ENCODE peak calls at places on chromosomes 4 and X, in six cellular contexts. B is HepG2; T is SK-N-SH; V is heart left ventricle; E is CD8-positive, alpha-beta memory T cell; C is upper lobe of right lung. R is an unnamed sample. For H3K4me1 and H3K36me3, the result is how much of the 10 kb centered on the place peaks cover.

GRCh38 chr4:152780267-152780811 is 585 bp downstream of the ARFIP1 start:
- DNase-seq in B (peak), T (peak), V (peak), E (no peak), C (no peak), R (no peak)

GRCh38 chrX:100695302-100695701 is 36.6 kb downstream of the SYTL4 start:
- DNase-seq in B (peak), T (peak), V (no peak), E (no peak), C (no peak), R (peak)

GRCh38 chr4:53587123-53587522 is 4.2 kb downstream of the LNX1 start:
- DNase-seq in B (peak), T (no peak), V (no peak), E (no peak), C (no peak), R (peak)

GRCh38 chr4:71261633-71262121 is 77.1 kb upstream of the SLC4A4 start:
- DNase-seq in B (no peak), T (no peak), V (no peak), E (no peak), C (no peak), R (no peak)

GRCh38 chr4:140755811-140756291 is 334 bp downstream of the TBC1D9 start:
- DNase-seq in B (no peak), T (peak), V (peak), E (no peak), C (peak), R (peak)

GRCh38 chrX:44291468-44292116 is 51.9 kb downstream of the EFHC2 start:
- DNase-seq in B (no peak), T (no peak), V (no peak), E (no peak), C (no peak), R (no peak)

GRCh38 chrX:129667412-129667811 is 12.7 kb upstream of the APLN start:
- DNase-seq in B (no peak), T (no peak), V (no peak), E (no peak), C (no peak), R (no peak)

GRCh38 chr4:100311181-100311580 is 120.9 kb upstream of the DDIT4L start:
- DNase-seq in B (no peak), T (no peak), V (no peak), E (no peak), C (no peak), R (no peak)

GRCh38 chr4:145541266-145541770 is 59.7 kb downstream of the SMAD1 start:
- DNase-seq in B (no peak), T (no peak), V (no peak), E (no peak), C (no peak), R (no peak)

GRCh38 chr4:138243369-138243768 is 1.2 kb upstream of the SLC7A11 start:
- DNase-seq in B (no peak), T (no peak), V (no peak), E (no peak), C (no peak), R (no peak)

GRCh38 chr4:4759233-4759632 is 100.2 kb upstream of the MSX1 start:
- DNase-seq in B (no peak), T (no peak), V (no peak), E (no peak), C (no peak), R (no peak)

GRCh38 chr4:146520894-146521542 is 722 bp downstream of the SLC10A7 start:
- DNase-seq in B (peak), T (peak), V (no peak), E (peak), C (no peak), R (peak)

GRCh38 chr4:94032754-94033153 is 174.9 kb upstream of the SMARCAD1 start:
- DNase-seq in B (no peak), T (peak), V (no peak), E (no peak), C (no peak), R (no peak)

GRCh38 chr4:55358668-55359067 is 12.6 kb downstream of the SRD5A3 start:
- DNase-seq in B (no peak), T (no peak), V (no peak), E (no peak), C (no peak), R (no peak)

GRCh38 chr4:153342751-153343552 is 1.5 kb upstream of the MND1 start:
- DNase-seq in B (no peak), T (no peak), V (no peak), E (no peak), C (no peak), R (no peak)

GRCh38 chr4:89572224-89572858 is 264.6 kb downstream of the SNCA start:
- DNase-seq in B (no peak), T (no peak), V (no peak), E (no peak), C (no peak), R (no peak)

GRCh38 chr4:1554876-1555265 is 129.2 kb downstream of the FAM53A start:
- DNase-seq in B (no peak), T (no peak), V (no peak), E (no peak), C (no peak), R (no peak)

GRCh38 chr4:184283659-184284335 is 66.1 kb upstream of the ENPP6 start:
- DNase-seq in B (no peak), T (no peak), V (no peak), E (no peak), C (no peak), R (no peak)

GRCh38 chr4:183812567-183812966 is 92.5 kb upstream of the STOX2 start:
- DNase-seq in B (no peak), T (no peak), V (no peak), E (no peak), C (no peak), R (no peak)

GRCh38 chr4:80362578-80363181 is 27.1 kb downstream of the CFAP299 start:
- DNase-seq in B (peak), T (peak), V (no peak), E (peak), C (peak), R (no peak)

GRCh38 chrX:56963377-56963776 is 32.0 kb downstream of the SPIN3 start:
- DNase-seq in B (no peak), T (no peak), V (no peak), E (peak), C (no peak), R (no peak)

GRCh38 chr4:53586121-53586816 is 5.0 kb downstream of the LNX1 start:
- DNase-seq in B (no peak), T (no peak), V (no peak), E (no peak), C (no peak), R (no peak)

GRCh38 chr4:108560624-108561023 is 59.8 kb upstream of the RPL34 start:
- DNase-seq in B (no peak), T (no peak), V (peak), E (no peak), C (no peak), R (no peak)

GRCh38 chr4:159212675-159213297 is 109.9 kb downstream of the RAPGEF2 start:
- DNase-seq in B (no peak), T (no peak), V (peak), E (no peak), C (no peak), R (no peak)

GRCh38 chr4:22246816-22247215 is 269.1 kb downstream of the ADGRA3 start:
- DNase-seq in B (no peak), T (no peak), V (no peak), E (no peak), C (no peak), R (no peak)

GRCh38 chr4:2397596-2398379 is 20.7 kb downstream of the ZFYVE28 start:
- DNase-seq in B (no peak), T (no peak), V (no peak), E (no peak), C (no peak), R (no peak)

GRCh38 chr4:75848891-75849290 is 53.4 kb downstream of the PPEF2 start:
- DNase-seq in B (no peak), T (no peak), V (no peak), E (no peak), C (no peak), R (no peak)

GRCh38 chrX:70089575-70090297 is 27.5 kb downstream of the OTUD6A start:
- DNase-seq in B (no peak), T (no peak), V (no peak), E (no peak), C (no peak), R (no peak)

GRCh38 chrX:121389976-121390709 is 342.7 kb downstream of the GLUD2 start:
- DNase-seq in B (peak), T (no peak), V (no peak), E (no peak), C (no peak), R (no peak)

GRCh38 chr4:38620527-38620926 is 43.5 kb upstream of the KLF3 start:
- DNase-seq in B (no peak), T (no peak), V (no peak), E (no peak), C (no peak), R (no peak)

GRCh38 chrX:30151964-30152363 is 63.4 kb upstream of the MAGEB2 start:
- DNase-seq in B (no peak), T (no peak), V (no peak), E (no peak), C (no peak), R (no peak)

GRCh38 chr4:25313194-25313895 is 771 bp downstream of the ZCCHC4 start:
- DNase-seq in B (peak), T (no peak), V (no peak), E (no peak), C (no peak), R (no peak)

GRCh38 chr4:107255114-107255513 is 219.0 kb upstream of the DKK2 start:
- DNase-seq in B (no peak), T (no peak), V (no peak), E (no peak), C (no peak), R (no peak)

GRCh38 chr4:153228512-153229145 is 24.4 kb downstream of the TRIM2 start:
- DNase-seq in B (no peak), T (peak), V (no peak), E (no peak), C (no peak), R (no peak)

GRCh38 chr4:30757357-30757756 is 37.2 kb downstream of the PCDH7 start:
- DNase-seq in B (no peak), T (no peak), V (no peak), E (no peak), C (no peak), R (peak)

GRCh38 chr4:78569291-78569821 is 17.8 kb downstream of the ANXA3 start:
- DNase-seq in B (peak), T (no peak), V (no peak), E (no peak), C (no peak), R (peak)

GRCh38 chrX:13471269-13471668 is 98.1 kb upstream of the EGFL6 start:
- DNase-seq in B (no peak), T (no peak), V (no peak), E (no peak), C (no peak), R (no peak)

GRCh38 chrX:13476384-13476783 is 93.0 kb upstream of the EGFL6 start:
- DNase-seq in B (no peak), T (no peak), V (no peak), E (no peak), C (no peak), R (no peak)

GRCh38 chrX:13472975-13473665 is 96.3 kb upstream of the EGFL6 start:
- DNase-seq in B (no peak), T (no peak), V (no peak), E (no peak), C (no peak), R (no peak)

GRCh38 chrX:13470680-13470967 is 98.8 kb upstream of the EGFL6 start:
- DNase-seq in B (no peak), T (no peak), V (no peak), E (no peak), C (no peak), R (no peak)

DNA sequence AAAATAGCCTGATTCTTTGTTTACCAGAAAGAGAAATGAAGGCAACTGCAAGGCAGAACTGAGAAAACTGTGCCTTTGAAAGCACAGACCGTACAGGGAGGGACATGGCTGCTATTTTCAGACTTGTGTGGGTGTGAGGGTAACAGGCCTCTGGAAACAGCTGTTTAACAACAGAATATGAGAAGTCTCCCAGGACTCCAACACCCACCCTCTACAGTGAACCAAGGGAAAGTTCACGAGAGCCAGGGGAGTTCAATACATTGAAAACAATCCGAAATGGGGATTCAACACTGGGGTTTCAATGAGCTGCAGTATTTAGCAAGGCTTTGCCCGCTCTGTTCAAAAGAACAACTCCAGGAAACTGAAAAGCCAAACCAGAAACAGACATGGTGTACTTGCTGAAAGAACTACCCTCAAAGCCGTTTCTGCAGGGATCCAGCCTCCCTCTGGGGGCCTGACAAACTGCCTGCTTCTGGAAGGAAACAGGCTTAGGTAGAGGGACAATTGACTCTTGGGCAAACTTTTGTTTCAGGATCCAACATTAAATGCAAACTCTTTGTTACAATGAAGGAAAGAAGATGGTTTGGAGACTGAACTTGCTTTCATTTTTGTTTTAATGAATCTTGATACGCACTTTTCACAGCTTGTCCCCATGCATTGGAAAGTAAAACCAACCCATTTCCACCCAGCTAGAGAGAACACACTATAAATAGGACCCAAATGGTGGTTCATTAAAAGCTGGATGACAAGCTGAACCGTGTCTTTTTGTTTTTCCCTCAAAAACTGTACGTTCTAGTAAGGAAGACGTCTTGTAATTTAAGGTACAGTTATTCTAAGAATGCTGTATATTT is 95.5 kb upstream of the EGFL6 start:
- DNase-seq in B (no peak), T (no peak), V (no peak), E (peak), C (no peak), R (no peak)
- H3K4me1 ChIP-seq in B (under half), T (under half), V (under half), E (under half), C (under half), R (under half)

DNA sequence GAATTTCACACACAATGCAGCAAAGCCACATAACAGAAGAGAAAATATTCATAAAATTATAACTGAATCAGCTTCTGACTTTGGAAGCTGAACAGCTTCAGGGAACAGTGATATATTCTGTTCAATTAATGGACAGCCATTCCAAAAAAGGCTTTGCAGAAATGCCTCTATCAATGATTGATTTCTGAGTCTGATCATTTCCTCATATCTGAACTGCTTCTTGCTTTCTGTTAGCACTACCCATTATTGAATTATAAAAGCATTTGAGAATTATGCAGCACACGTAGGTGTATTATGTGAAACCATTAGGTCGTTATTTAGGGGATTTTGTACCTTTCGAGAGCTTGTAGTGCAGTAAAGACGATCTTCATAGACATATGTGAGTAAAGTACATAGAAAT is 159.6 kb downstream of the STIM2 start:
- DNase-seq in B (no peak), T (no peak), V (no peak), E (no peak), C (no peak), R (no peak)
- H3K36me3 ChIP-seq in B (under half), T (under half), V (half or more), E (under half), C (half or more), R (under half)

GRCh38 chrX:68892134-68892533 is 63.3 kb downstream of the EFNB1 start:
- DNase-seq in B (no peak), T (no peak), V (no peak), E (no peak), C (no peak), R (no peak)
- H3K4me1 ChIP-seq in B (under half), T (under half), V (under half), E (under half), C (under half), R (under half)

GRCh38 chrX:110881971-110882370 is 86.4 kb upstream of the CHRDL1 start:
- DNase-seq in B (no peak), T (no peak), V (no peak), E (no peak), C (no peak), R (no peak)
- H3K36me3 ChIP-seq in B (under half), T (under half), V (under half), E (under half), C (under half), R (under half)

GRCh38 chr4:77167866-77168265 is 10.9 kb downstream of the CCNG2 start:
- DNase-seq in B (no peak), T (no peak), V (no peak), E (no peak), C (no peak), R (no peak)

GRCh38 chr4:77169496-77169895 is 12.5 kb downstream of the CCNG2 start:
- DNase-seq in B (no peak), T (no peak), V (no peak), E (no peak), C (no peak), R (no peak)

GRCh38 chr4:77170926-77171325 is 13.9 kb downstream of the CCNG2 start:
- DNase-seq in B (no peak), T (no peak), V (no peak), E (no peak), C (no peak), R (no peak)

GRCh38 chr4:77163636-77164035 is 6.6 kb downstream of the CCNG2 start:
- DNase-seq in B (no peak), T (no peak), V (no peak), E (no peak), C (no peak), R (no peak)

GRCh38 chr4:77167173-77167572 is 10.2 kb downstream of the CCNG2 start:
- DNase-seq in B (no peak), T (no peak), V (no peak), E (no peak), C (no peak), R (no peak)
- H3K4me1 ChIP-seq in B (under half), T (under half), V (under half), E (under half), C (under half), R (under half)

GRCh38 chr4:113579360-113579759 is 182.2 kb downstream of the CAMK2D start:
- DNase-seq in B (no peak), T (no peak), V (no peak), E (no peak), C (no peak), R (no peak)
- H3K36me3 ChIP-seq in B (under half), T (under half), V (under half), E (under half), C (under half), R (under half)

GRCh38 chrX:38879631-38880220 is 78.5 kb downstream of the MID1IP1 start:
- DNase-seq in B (no peak), T (no peak), V (peak), E (no peak), C (no peak), R (no peak)
- H3K4me1 ChIP-seq in B (under half), T (under half), V (under half), E (under half), C (under half), R (under half)

GRCh38 chrX:154010330-154011087 is 9.2 kb downstream of the IRAK1 start:
- DNase-seq in B (peak), T (no peak), V (no peak), E (no peak), C (peak), R (no peak)
- H3K36me3 ChIP-seq in B (under half), T (under half), V (under half), E (under half), C (under half), R (under half)

DNA sequence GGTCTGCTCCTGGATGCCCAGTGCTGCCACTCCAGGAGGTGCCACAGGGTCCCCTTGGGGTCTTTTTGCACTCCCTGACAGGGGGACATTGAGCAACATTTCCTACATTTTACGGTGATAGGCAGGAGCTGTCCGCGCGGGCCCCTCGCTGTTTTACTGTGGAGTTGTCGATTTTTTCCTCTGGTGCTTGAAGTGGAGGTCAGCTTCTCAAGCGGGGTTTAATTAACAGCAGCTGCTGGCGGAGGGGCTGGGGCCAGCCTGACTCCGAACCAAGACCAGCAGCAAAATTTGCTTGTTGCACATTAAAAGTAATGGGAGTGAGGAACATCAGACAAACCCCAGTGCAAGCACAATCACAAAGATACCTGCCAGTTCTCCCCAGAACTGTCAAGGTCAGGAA is 13.2 kb upstream of the SH3TC1 start:
- DNase-seq in B (no peak), T (peak), V (no peak), E (no peak), C (no peak), R (no peak)
- H3K4me1 ChIP-seq in B (half or more), T (under half), V (under half), E (under half), C (half or more), R (under half)